ENCODE peak calls at places on chromosome X, in seven cellular contexts. W is memory B cell; D is NCI-H2081; Z is activated CD4-positive, CD25-positive, alpha-beta regulatory T cell; T is HEK293T; J is AML-193; L is H54. P is an unnamed sample.
A peak's percentile ranks its signal among the peaks of the same experiment; 100 is the strongest.

GRCh38 chrX:136671006-136671610 is 23.1 kb downstream of the CD40LG start:
- DNase-seq in W (no peak), D (no peak), Z (no peak), T (no peak), J (no peak), L (no peak), P (no peak)

GRCh38 chrX:21661316-21661715 is 3.2 kb upstream of the KLHL34 start:
- DNase-seq in W (no peak), D (no peak), Z (no peak), T (no peak), J (no peak), L (no peak), P (no peak)

GRCh38 chrX:56572975-56573374 is 9.5 kb downstream of the UBQLN2 start:
- DNase-seq in W (no peak), D (no peak), Z (no peak), T (no peak), J (no peak), L (no peak), P (no peak)

GRCh38 chrX:113492895-113493294 is 652.3 kb upstream of the AMOT start:
- DNase-seq in W (no peak), D (no peak), Z (no peak), T (no peak), J (no peak), L (no peak), P (no peak)

GRCh38 chrX:45591650-45592049 is 391.0 kb upstream of the DIPK2B start:
- DNase-seq in W (no peak), D (no peak), Z (no peak), T (no peak), J (no peak), L (no peak), P (no peak)

GRCh38 chrX:25015486-25016360 is at the start of gene ARX:
- DNase-seq in W (no peak), D (peak; percentile 75), Z (no peak), T (no peak), J (no peak), L (no peak), P (peak; percentile 65)

GRCh38 chrX:154426916-154427792 is 1.3 kb upstream of the ATP6AP1 start:
- DNase-seq in W (no peak), D (no peak), Z (no peak), T (no peak), J (no peak), L (no peak), P (no peak)

GRCh38 chrX:129360175-129360574 is 163.1 kb downstream of the SMARCA1 start:
- DNase-seq in W (peak; percentile 7), D (peak; percentile 63), Z (no peak), T (peak; percentile 67), J (peak; percentile 23), L (no peak), P (peak; percentile 62)

GRCh38 chrX:41759817-41760216 is 35.8 kb downstream of the GPR82 start:
- DNase-seq in W (peak; percentile 27), D (no peak), Z (no peak), T (peak; percentile 31), J (peak; percentile 8), L (no peak), P (peak; percentile 28)

GRCh38 chrX:84248226-84248625 is 60.2 kb upstream of the RPS6KA6 start:
- DNase-seq in W (no peak), D (no peak), Z (no peak), T (no peak), J (no peak), L (no peak), P (no peak)

GRCh38 chrX:12269484-12269883 is 131.2 kb downstream of the FRMPD4 start:
- DNase-seq in W (no peak), D (no peak), Z (no peak), T (no peak), J (no peak), L (no peak), P (no peak)

GRCh38 chrX:48487362-48487785 is 11.4 kb downstream of the FTSJ1 start:
- DNase-seq in W (no peak), D (no peak), Z (no peak), T (no peak), J (no peak), L (peak; percentile 28), P (no peak)

GRCh38 chrX:152637649-152638442 is at the start of gene GABRQ:
- DNase-seq in W (no peak), D (no peak), Z (no peak), T (peak; percentile 72), J (no peak), L (no peak), P (no peak)

GRCh38 chrX:46404774-46405173 is 140.4 kb downstream of the ZNF674 start:
- DNase-seq in W (no peak), D (no peak), Z (no peak), T (no peak), J (no peak), L (no peak), P (no peak)

GRCh38 chrX:63350551-63350950 is 581 bp downstream of the SPIN4 start:
- DNase-seq in W (peak; percentile 0), D (peak; percentile 51), Z (peak; percentile 0), T (peak; percentile 19), J (no peak), L (no peak), P (peak; percentile 52)

GRCh38 chrX:97175147-97175546 is 291.4 kb downstream of the RPA4 start:
- DNase-seq in W (no peak), D (no peak), Z (no peak), T (no peak), J (no peak), L (no peak), P (no peak)

GRCh38 chrX:31499120-31499519 is 427.3 kb upstream of the FTHL17 start:
- DNase-seq in W (no peak), D (no peak), Z (no peak), T (no peak), J (no peak), L (no peak), P (no peak)

GRCh38 chrX:47278684-47279083 is 45.9 kb downstream of the USP11 start:
- DNase-seq in W (no peak), D (no peak), Z (no peak), T (no peak), J (no peak), L (no peak), P (no peak)

GRCh38 chrX:115693476-115693875 is 132.5 kb downstream of the PLS3 start:
- DNase-seq in W (no peak), D (no peak), Z (no peak), T (no peak), J (no peak), L (no peak), P (no peak)

GRCh38 chrX:65668362-65669310 is 1.2 kb downstream of the MSN start:
- DNase-seq in W (peak; percentile 1), D (peak; percentile 75), Z (peak; percentile 15), T (no peak), J (peak; percentile 65), L (peak; percentile 26), P (peak; percentile 52)

GRCh38 chrX:69362889-69363288 is 141.2 kb upstream of the NALF2 start:
- DNase-seq in W (no peak), D (no peak), Z (no peak), T (no peak), J (no peak), L (no peak), P (no peak)

GRCh38 chrX:13085533-13085932 is 41.1 kb upstream of the FAM9C start:
- DNase-seq in W (no peak), D (no peak), Z (peak; percentile 17), T (no peak), J (peak; percentile 24), L (no peak), P (peak; percentile 67)

GRCh38 chrX:63934791-63935190 is 149.8 kb upstream of the ARHGEF9 start:
- DNase-seq in W (no peak), D (no peak), Z (no peak), T (no peak), J (no peak), L (no peak), P (no peak)

GRCh38 chrX:25131055-25131454 is 115.3 kb upstream of the ARX start:
- DNase-seq in W (no peak), D (no peak), Z (no peak), T (no peak), J (no peak), L (no peak), P (no peak)

GRCh38 chrX:9341305-9342201 is 123.3 kb upstream of the TBL1X start:
- DNase-seq in W (peak; percentile 72), D (peak; percentile 64), Z (peak; percentile 28), T (no peak), J (peak; percentile 68), L (no peak), P (peak; percentile 65)

GRCh38 chrX:131762802-131763234 is 218.9 kb downstream of the OR13H1 start:
- DNase-seq in W (no peak), D (peak; percentile 45), Z (no peak), T (peak; percentile 65), J (peak; percentile 11), L (no peak), P (no peak)

GRCh38 chrX:53682885-53683555 is 3.5 kb downstream of the HUWE1 start:
- DNase-seq in W (peak; percentile 12), D (peak; percentile 12), Z (peak; percentile 12), T (peak; percentile 12), J (peak; percentile 11), L (no peak), P (peak; percentile 78)

GRCh38 chrX:63012574-63012973 is 338.6 kb downstream of the SPIN4 start:
- DNase-seq in W (no peak), D (no peak), Z (no peak), T (no peak), J (no peak), L (no peak), P (peak; percentile 1)

GRCh38 chrX:39749728-39750127 is 348.0 kb downstream of the BCOR start:
- DNase-seq in W (no peak), D (no peak), Z (no peak), T (no peak), J (peak; percentile 21), L (no peak), P (no peak)

GRCh38 chrX:9677098-9677739 is 88.4 kb downstream of the GPR143 start:
- DNase-seq in W (peak; percentile 55), D (peak; percentile 6), Z (no peak), T (no peak), J (no peak), L (no peak), P (peak; percentile 18)

P was measured in NAMALWA.